ENCODE peak calls at places on chromosomes 5 and 9, in nine cellular contexts. One of them, this sample, is unnamed. For H3K9me3, the result is how much of the 10 kb centered on the place peaks cover.

GRCh38 chr5:157867736-157868135 is 8.8 kb upstream of the CLINT1 start:
- DNase-seq in mammary epithelial cell: no peak
- DNase-seq in body of pancreas: no peak
- DNase-seq in neural progenitor cell: no peak
- DNase-seq in stomach: no peak
- DNase-seq in breast epithelium: no peak
- DNase-seq in heart right ventricle: no peak
- DNase-seq in CD8-positive, alpha-beta T cell: no peak
- DNase-seq in aorta: no peak
- DNase-seq in this sample: no peak

GRCh38 chr9:131982683-131983239 is 96.9 kb downstream of the MED27 start:
- DNase-seq in neural progenitor cell: no peak
- DNase-seq in body of pancreas: no peak
- DNase-seq in CD8-positive, alpha-beta T cell: no peak
- DNase-seq in breast epithelium: no peak
- DNase-seq in mammary epithelial cell: peak
- DNase-seq in stomach: no peak
- DNase-seq in aorta: no peak
- DNase-seq in heart right ventricle: no peak
- DNase-seq in this sample: no peak

GRCh38 chr9:125550633-125551032 is 156.4 kb downstream of the MAPKAP1 start:
- DNase-seq in CD8-positive, alpha-beta T cell: no peak
- DNase-seq in stomach: no peak
- DNase-seq in breast epithelium: no peak
- DNase-seq in body of pancreas: no peak
- DNase-seq in aorta: no peak
- DNase-seq in mammary epithelial cell: no peak
- DNase-seq in neural progenitor cell: no peak
- DNase-seq in heart right ventricle: no peak
- DNase-seq in this sample: no peak

GRCh38 chr9:33130501-33130900 is 36.6 kb downstream of the B4GALT1 start:
- DNase-seq in CD8-positive, alpha-beta T cell: no peak
- DNase-seq in aorta: no peak
- DNase-seq in neural progenitor cell: no peak
- DNase-seq in heart right ventricle: no peak
- DNase-seq in stomach: no peak
- DNase-seq in body of pancreas: no peak
- DNase-seq in mammary epithelial cell: peak
- DNase-seq in breast epithelium: no peak
- DNase-seq in this sample: no peak

GRCh38 chr5:135255461-135256178 is 143.4 kb downstream of the MACROH2A1 start:
- DNase-seq in body of pancreas: no peak
- DNase-seq in mammary epithelial cell: no peak
- DNase-seq in heart right ventricle: no peak
- DNase-seq in neural progenitor cell: no peak
- DNase-seq in aorta: no peak
- DNase-seq in CD8-positive, alpha-beta T cell: no peak
- DNase-seq in stomach: no peak
- DNase-seq in breast epithelium: no peak
- DNase-seq in this sample: no peak

GRCh38 chr5:177472460-177473441 is 683 bp downstream of the DBN1 start:
- DNase-seq in CD8-positive, alpha-beta T cell: peak
- DNase-seq in body of pancreas: no peak
- DNase-seq in neural progenitor cell: peak
- DNase-seq in breast epithelium: no peak
- DNase-seq in mammary epithelial cell: no peak
- DNase-seq in heart right ventricle: no peak
- DNase-seq in stomach: peak
- DNase-seq in aorta: peak
- DNase-seq in this sample: peak

GRCh38 chr5:32852535-32852934 is 141.4 kb downstream of the NPR3 start:
- DNase-seq in neural progenitor cell: peak
- DNase-seq in mammary epithelial cell: no peak
- DNase-seq in stomach: no peak
- DNase-seq in heart right ventricle: no peak
- DNase-seq in aorta: peak
- DNase-seq in body of pancreas: peak
- DNase-seq in CD8-positive, alpha-beta T cell: no peak
- DNase-seq in breast epithelium: no peak
- DNase-seq in this sample: peak

GRCh38 chr9:5427005-5427404 is 10.7 kb downstream of the PLGRKT start:
- DNase-seq in heart right ventricle: no peak
- DNase-seq in stomach: no peak
- DNase-seq in CD8-positive, alpha-beta T cell: no peak
- DNase-seq in mammary epithelial cell: no peak
- DNase-seq in body of pancreas: no peak
- DNase-seq in breast epithelium: no peak
- DNase-seq in aorta: no peak
- DNase-seq in neural progenitor cell: no peak
- DNase-seq in this sample: no peak

GRCh38 chr9:12680757-12681156 is 12.4 kb upstream of the TYRP1 start:
- DNase-seq in breast epithelium: no peak
- DNase-seq in neural progenitor cell: no peak
- DNase-seq in mammary epithelial cell: no peak
- DNase-seq in aorta: no peak
- DNase-seq in stomach: no peak
- DNase-seq in body of pancreas: no peak
- DNase-seq in heart right ventricle: no peak
- DNase-seq in CD8-positive, alpha-beta T cell: no peak
- DNase-seq in this sample: peak

GRCh38 chr5:53239301-53239990 is 129.9 kb upstream of the MOCS2 start:
- DNase-seq in stomach: no peak
- DNase-seq in mammary epithelial cell: no peak
- DNase-seq in heart right ventricle: no peak
- DNase-seq in breast epithelium: no peak
- DNase-seq in CD8-positive, alpha-beta T cell: no peak
- DNase-seq in body of pancreas: no peak
- DNase-seq in neural progenitor cell: no peak
- DNase-seq in aorta: no peak
- DNase-seq in this sample: no peak

GRCh38 chr5:3034881-3035280 is 283.4 kb upstream of the IRX2 start:
- DNase-seq in neural progenitor cell: no peak
- DNase-seq in stomach: no peak
- DNase-seq in breast epithelium: no peak
- DNase-seq in aorta: no peak
- DNase-seq in body of pancreas: no peak
- DNase-seq in CD8-positive, alpha-beta T cell: no peak
- DNase-seq in mammary epithelial cell: no peak
- DNase-seq in heart right ventricle: no peak
- DNase-seq in this sample: no peak

GRCh38 chr5:111385970-111386831 is 126.1 kb downstream of the STARD4 start:
- DNase-seq in CD8-positive, alpha-beta T cell: no peak
- DNase-seq in breast epithelium: no peak
- DNase-seq in body of pancreas: no peak
- DNase-seq in mammary epithelial cell: no peak
- DNase-seq in heart right ventricle: no peak
- DNase-seq in aorta: no peak
- DNase-seq in stomach: no peak
- DNase-seq in neural progenitor cell: no peak
- DNase-seq in this sample: peak

GRCh38 chr9:87594218-87594617 is 96.6 kb downstream of the DAPK1 start:
- DNase-seq in mammary epithelial cell: no peak
- DNase-seq in CD8-positive, alpha-beta T cell: no peak
- DNase-seq in stomach: no peak
- DNase-seq in neural progenitor cell: no peak
- DNase-seq in breast epithelium: no peak
- DNase-seq in body of pancreas: no peak
- DNase-seq in aorta: no peak
- DNase-seq in heart right ventricle: no peak
- DNase-seq in this sample: no peak

GRCh38 chr5:126020770-126021169 is 402.4 kb upstream of the GRAMD2B start:
- DNase-seq in CD8-positive, alpha-beta T cell: no peak
- DNase-seq in neural progenitor cell: no peak
- DNase-seq in stomach: no peak
- DNase-seq in heart right ventricle: no peak
- DNase-seq in mammary epithelial cell: no peak
- DNase-seq in body of pancreas: no peak
- DNase-seq in aorta: no peak
- DNase-seq in breast epithelium: no peak
- DNase-seq in this sample: peak

GRCh38 chr5:97181856-97182545 is 1.0 kb downstream of the RIOK2 start:
- DNase-seq in breast epithelium: no peak
- DNase-seq in stomach: no peak
- DNase-seq in neural progenitor cell: no peak
- DNase-seq in body of pancreas: no peak
- DNase-seq in CD8-positive, alpha-beta T cell: no peak
- DNase-seq in mammary epithelial cell: peak
- DNase-seq in aorta: no peak
- DNase-seq in heart right ventricle: no peak
- DNase-seq in this sample: no peak

DNA sequence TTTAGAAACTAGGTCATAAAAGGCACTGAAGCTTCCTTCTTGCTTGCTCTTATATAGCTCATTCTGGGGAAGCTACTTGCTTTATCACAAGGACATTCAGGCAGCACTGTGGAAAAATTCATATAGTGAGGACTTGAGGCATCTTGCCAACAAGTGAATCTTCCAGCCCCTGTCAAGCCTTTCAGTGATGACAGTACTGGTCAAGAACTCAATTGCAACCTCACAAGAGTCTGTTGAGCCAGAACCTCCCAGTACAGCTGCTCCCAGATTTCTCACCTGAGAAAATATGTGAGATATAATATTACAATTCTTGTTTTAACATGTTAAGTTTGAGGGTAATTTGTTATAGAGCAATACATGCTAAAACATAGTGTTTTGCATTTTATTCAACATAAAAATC is 2011.0 kb upstream of the NUDT12 start:
- DNase-seq in neural progenitor cell: no peak
- DNase-seq in CD8-positive, alpha-beta T cell: no peak
- DNase-seq in breast epithelium: no peak
- DNase-seq in heart right ventricle: no peak
- DNase-seq in aorta: no peak
- DNase-seq in mammary epithelial cell: no peak
- DNase-seq in stomach: no peak
- DNase-seq in body of pancreas: no peak
- DNase-seq in this sample: no peak
- H3K9me3 ChIP-seq in neural progenitor cell: under half
- H3K9me3 ChIP-seq in CD8-positive, alpha-beta T cell: under half
- H3K9me3 ChIP-seq in breast epithelium: under half
- H3K9me3 ChIP-seq in heart right ventricle: under half
- H3K9me3 ChIP-seq in aorta: under half
- H3K9me3 ChIP-seq in mammary epithelial cell: under half
- H3K9me3 ChIP-seq in stomach: under half
- H3K9me3 ChIP-seq in body of pancreas: under half
- H3K9me3 ChIP-seq in this sample: under half

DNA sequence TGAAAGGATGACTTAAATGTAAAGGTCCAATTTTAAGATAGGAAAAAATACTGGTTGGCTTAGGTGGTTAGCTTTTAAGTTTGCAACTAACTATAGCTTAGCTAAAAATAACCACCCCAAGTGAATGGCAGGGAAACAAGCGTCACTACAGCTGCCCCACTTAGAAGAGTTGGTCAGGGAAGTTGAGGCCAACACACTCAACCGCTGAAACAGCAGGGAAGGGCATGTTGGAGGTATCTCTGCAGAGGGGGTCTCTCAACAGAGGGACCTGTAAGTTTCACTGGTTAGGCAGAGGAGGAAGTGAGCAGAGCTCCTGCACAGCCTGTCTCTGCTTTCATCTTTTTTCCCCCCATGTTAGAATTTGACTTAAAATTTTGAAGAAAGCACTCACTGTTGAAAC is 75.3 kb downstream of the LHFPL2 start:
- DNase-seq in neural progenitor cell: no peak
- DNase-seq in CD8-positive, alpha-beta T cell: no peak
- DNase-seq in aorta: no peak
- DNase-seq in body of pancreas: no peak
- DNase-seq in stomach: no peak
- DNase-seq in mammary epithelial cell: no peak
- DNase-seq in breast epithelium: no peak
- DNase-seq in heart right ventricle: no peak
- DNase-seq in this sample: no peak
- H3K27ac ChIP-seq in neural progenitor cell: no peak
- H3K27ac ChIP-seq in CD8-positive, alpha-beta T cell: no peak
- H3K27ac ChIP-seq in aorta: peak
- H3K27ac ChIP-seq in body of pancreas: no peak
- H3K27ac ChIP-seq in stomach: no peak
- H3K27ac ChIP-seq in mammary epithelial cell: no peak
- H3K27ac ChIP-seq in breast epithelium: peak
- H3K27ac ChIP-seq in heart right ventricle: no peak
- H3K27ac ChIP-seq in this sample: no peak

DNA sequence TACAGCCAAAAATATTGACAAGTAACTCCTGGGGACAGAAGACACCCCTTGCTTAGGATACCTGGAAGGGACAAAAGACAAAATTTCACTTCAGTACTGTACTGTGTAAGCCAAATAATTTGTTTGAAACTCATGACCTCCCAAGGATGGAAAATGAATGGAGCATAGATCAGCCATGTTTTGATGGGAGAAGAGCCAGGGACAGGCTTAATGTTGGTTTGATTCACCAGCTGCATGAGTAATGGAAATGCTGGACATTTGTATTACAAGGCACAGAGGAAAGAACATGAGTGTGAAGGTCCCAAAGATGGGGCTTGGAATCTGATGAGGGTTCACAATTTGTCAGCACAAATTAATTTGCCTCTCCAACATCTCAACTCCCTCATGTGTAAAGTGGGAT is 122.8 kb downstream of the ENC1 start:
- DNase-seq in aorta: no peak
- DNase-seq in breast epithelium: no peak
- DNase-seq in mammary epithelial cell: peak
- DNase-seq in stomach: no peak
- DNase-seq in CD8-positive, alpha-beta T cell: no peak
- DNase-seq in heart right ventricle: no peak
- DNase-seq in neural progenitor cell: no peak
- DNase-seq in body of pancreas: no peak
- DNase-seq in this sample: no peak
- H3K4me3 ChIP-seq in aorta: no peak
- H3K4me3 ChIP-seq in breast epithelium: no peak
- H3K4me3 ChIP-seq in mammary epithelial cell: no peak
- H3K4me3 ChIP-seq in stomach: no peak
- H3K4me3 ChIP-seq in CD8-positive, alpha-beta T cell: no peak
- H3K4me3 ChIP-seq in heart right ventricle: no peak
- H3K4me3 ChIP-seq in neural progenitor cell: no peak
- H3K4me3 ChIP-seq in body of pancreas: no peak
- H3K4me3 ChIP-seq in this sample: no peak

DNA sequence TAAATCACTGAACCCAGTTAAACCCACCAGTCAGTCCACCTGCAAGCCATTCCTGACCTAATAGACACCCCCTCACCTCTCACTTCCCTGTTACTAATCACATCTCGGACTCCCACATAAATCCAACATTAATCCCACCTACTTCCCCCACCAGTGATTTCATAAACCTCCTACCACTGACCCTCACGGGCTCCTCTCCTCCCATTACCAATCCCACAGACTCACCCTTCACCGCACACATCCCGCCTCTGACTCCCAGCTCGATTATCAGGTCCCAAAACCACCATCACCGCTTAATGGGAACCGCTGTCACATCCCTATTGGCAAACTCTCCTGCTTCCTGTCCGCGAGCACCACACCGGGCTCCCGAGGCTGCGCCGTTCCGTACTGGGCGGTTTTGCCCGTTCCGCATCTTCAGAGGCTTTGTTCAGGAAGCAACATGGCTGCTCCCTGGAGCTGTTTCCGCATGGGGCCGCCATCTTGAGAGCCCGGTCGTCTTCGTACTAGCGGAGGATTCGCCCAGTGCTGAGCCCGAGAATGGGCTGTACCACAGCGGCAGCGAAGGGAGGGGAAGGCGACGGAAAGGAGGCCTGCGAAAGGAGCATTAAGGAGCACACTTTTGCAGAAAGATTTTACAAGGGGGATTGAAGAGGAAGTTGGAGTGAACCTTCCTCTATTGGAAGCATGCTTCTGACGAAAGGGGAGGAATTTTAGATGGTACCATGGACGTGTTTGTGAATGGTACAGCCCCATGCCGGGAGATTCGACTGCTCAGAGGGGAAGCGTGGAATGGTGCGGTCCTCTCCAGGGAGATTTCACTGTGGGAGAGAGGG is at the start of gene ZNF300:
- DNase-seq in aorta: peak
- DNase-seq in mammary epithelial cell: peak
- DNase-seq in stomach: peak
- DNase-seq in heart right ventricle: peak
- DNase-seq in CD8-positive, alpha-beta T cell: peak
- DNase-seq in body of pancreas: peak
- DNase-seq in breast epithelium: peak
- DNase-seq in neural progenitor cell: peak
- DNase-seq in this sample: peak
- H3K9me3 ChIP-seq in aorta: under half
- H3K9me3 ChIP-seq in mammary epithelial cell: under half
- H3K9me3 ChIP-seq in stomach: half or more
- H3K9me3 ChIP-seq in heart right ventricle: half or more
- H3K9me3 ChIP-seq in CD8-positive, alpha-beta T cell: under half
- H3K9me3 ChIP-seq in body of pancreas: under half
- H3K9me3 ChIP-seq in breast epithelium: under half
- H3K9me3 ChIP-seq in neural progenitor cell: under half
- H3K9me3 ChIP-seq in this sample: under half